ENCODE peak calls at places on chromosomes 11 and 22, in eight cellular contexts. H is pancreas, R is coronary artery, A is uterus, C is kidney tubule cell, M is astrocyte of the spinal cord, O is T-helper 2 cell, G is amniotic stem cell. P is an unnamed sample.

GRCh38 chr22:46627806-46628482 is 7.8 kb downstream of the GRAMD4 start:
- DNase-seq in R (no peak), O (no peak), G (no peak), A (no peak), C (no peak), H (no peak), M (no peak), P (no peak)

GRCh38 chr11:742571-743201 is 4.6 kb upstream of the TALDO1 start:
- DNase-seq in C (no peak), H (no peak), G (no peak), R (no peak), O (no peak), M (no peak), A (no peak), P (no peak)

GRCh38 chr11:128409476-128409875 is 177.9 kb downstream of the ETS1 start:
- DNase-seq in R (no peak), A (no peak), G (peak), C (peak), O (no peak), H (no peak), M (peak), P (no peak)

GRCh38 chr11:26134481-26135355 is 197.2 kb upstream of the ANO3 start:
- DNase-seq in H (no peak), O (no peak), A (no peak), R (no peak), M (peak), C (peak), G (no peak), P (peak)

GRCh38 chr11:121163658-121164308 is 62.7 kb downstream of the TECTA start:
- DNase-seq in C (peak), R (no peak), H (no peak), G (no peak), O (peak), A (no peak), M (no peak), P (no peak)

GRCh38 chr11:115439385-115439784 is 64.8 kb downstream of the CADM1 start:
- DNase-seq in A (no peak), O (no peak), R (no peak), G (no peak), H (no peak), C (peak), M (peak), P (no peak)

GRCh38 chr11:63839508-63840355 is 822 bp downstream of the MARK2 start:
- DNase-seq in M (no peak), A (peak), R (no peak), O (peak), G (no peak), H (peak), C (peak), P (peak)

GRCh38 chr11:64629796-64630562 is 39.0 kb downstream of the SLC22A12 start:
- DNase-seq in R (no peak), O (no peak), C (no peak), H (peak), M (no peak), A (peak), G (no peak), P (no peak)

GRCh38 chr11:68014157-68014965 is 4.2 kb downstream of the ALDH3B1 start:
- DNase-seq in O (no peak), R (peak), H (no peak), A (peak), M (peak), G (peak), C (peak), P (no peak)

GRCh38 chr11:63494936-63495335 is 4.0 kb upstream of the PLAAT5 start:
- DNase-seq in R (no peak), G (no peak), M (no peak), O (no peak), C (no peak), A (no peak), H (peak), P (no peak)

GRCh38 chr11:87425943-87426342 is 388.2 kb downstream of the TMEM135 start:
- DNase-seq in R (no peak), M (peak), G (peak), H (no peak), C (peak), O (no peak), A (no peak), P (no peak)

GRCh38 chr11:115159122-115159665 is 345.0 kb downstream of the CADM1 start:
- DNase-seq in M (no peak), O (no peak), R (no peak), H (no peak), G (no peak), A (no peak), C (no peak), P (peak)

GRCh38 chr11:65575568-65576231 is at the start of gene EHBP1L1:
- DNase-seq in G (no peak), O (peak), A (peak), M (peak), C (peak), H (peak), R (peak), P (peak)

GRCh38 chr11:108592591-108593213 is 866 bp downstream of the EXPH5 start:
- DNase-seq in O (peak), M (no peak), C (peak), R (no peak), H (peak), A (peak), G (peak), P (peak)

GRCh38 chr11:131897976-131898375 is 527.6 kb downstream of the NTM start:
- DNase-seq in H (no peak), C (peak), A (no peak), O (no peak), R (no peak), M (peak), G (no peak), P (no peak)

GRCh38 chr11:823441-824291 is 4.1 kb upstream of the CRACR2B start:
- DNase-seq in H (no peak), C (no peak), O (no peak), R (no peak), M (no peak), A (no peak), G (no peak), P (no peak)